ENCODE peak calls at places on chromosomes 1 and 21, in nine cellular contexts. P is mesendoderm; Q is NCI-H345; R is naive thymus-derived CD8-positive, alpha-beta T cell; T is AML-193; C is stimulated activated naive CD8-positive, alpha-beta T cell treated with anti-CD3 and anti-CD28 coated beads, Interleukin-15, Interleukin-2, amounts not matched to agents 100 U/mL and 50 U/mL, for 24 hours; W is astrocyte of the spinal cord; F is activated T-cell treated with anti-CD3 and anti-CD28 coated beads for 1 hour; X is stimulated activated CD4-positive, alpha-beta T cell treated with anti-CD3 and anti-CD28 coated beads, Interleukin-4, amount 100 ng/mL, for 48 hours. U is an unnamed sample.
A peak's percentile ranks its signal among the peaks of the same experiment; 100 is the strongest.

GRCh38 chr1:206895320-206895719 is 1.9 kb upstream of the IL24 start:
- DNase-seq in F (no peak), T (no peak), Q (peak; percentile 70), P (peak; percentile 60), C (no peak), R (no peak), W (no peak), X (no peak), U (no peak)

GRCh38 chr1:186187601-186188000 is 187.5 kb downstream of the TPR start:
- DNase-seq in W (peak; percentile 45), T (no peak), R (no peak), F (no peak), X (no peak), C (no peak), Q (no peak), P (no peak), U (no peak)

GRCh38 chr1:109295712-109296415 is 10.9 kb downstream of the MYBPHL start:
- DNase-seq in W (no peak), P (no peak), T (no peak), Q (no peak), C (no peak), X (no peak), F (no peak), R (no peak), U (no peak)

GRCh38 chr1:54487571-54488050 is 60.4 kb upstream of the ACOT11 start:
- DNase-seq in X (no peak), W (no peak), T (no peak), F (no peak), R (no peak), P (no peak), Q (no peak), C (no peak), U (no peak)

GRCh38 chr1:36349241-36349671 is 25.8 kb upstream of the EVA1B start:
- DNase-seq in X (no peak), T (no peak), C (no peak), F (no peak), P (no peak), Q (no peak), W (peak; percentile 65), R (no peak), U (peak; percentile 84)

GRCh38 chr1:16072616-16073484 is 601 bp downstream of the FAM131C start:
- DNase-seq in X (no peak), W (no peak), Q (no peak), F (no peak), R (no peak), T (no peak), C (no peak), P (no peak), U (no peak)

GRCh38 chr1:155181371-155182051 is 7.9 kb downstream of the TRIM46 start:
- DNase-seq in F (no peak), R (peak; percentile 35), W (no peak), T (no peak), P (no peak), C (no peak), Q (no peak), X (no peak), U (no peak)

GRCh38 chr1:110211503-110212164 is 1.5 kb downstream of the KCNC4 start:
- DNase-seq in W (no peak), F (peak; percentile 16), C (peak; percentile 57), Q (peak; percentile 35), P (peak; percentile 30), X (no peak), R (no peak), T (no peak), U (no peak)

GRCh38 chr1:108817016-108817415 is 39.9 kb downstream of the AKNAD1 start:
- DNase-seq in T (no peak), W (peak; percentile 96), R (no peak), F (no peak), C (no peak), P (no peak), Q (no peak), X (no peak), U (no peak)

GRCh38 chr1:164576311-164577271 is 17.6 kb downstream of the PBX1 start:
- DNase-seq in W (peak; percentile 83), Q (no peak), X (no peak), C (no peak), R (no peak), F (no peak), T (no peak), P (peak; percentile 71), U (no peak)

GRCh38 chr1:157429841-157430240 is 122.5 kb downstream of the FCRL5 start:
- DNase-seq in F (no peak), T (no peak), C (no peak), W (peak; percentile 52), R (no peak), X (no peak), Q (no peak), P (no peak), U (no peak)

GRCh38 chr21:42818328-42818749 is 61.0 kb downstream of the WDR4 start:
- DNase-seq in W (peak; percentile 50), T (peak; percentile 53), C (peak; percentile 73), Q (peak; percentile 57), F (peak; percentile 52), R (peak; percentile 84), P (peak; percentile 56), X (peak; percentile 50), U (peak; percentile 47)

GRCh38 chr1:162633327-162633762 is 1.1 kb downstream of the DDR2 start:
- DNase-seq in C (no peak), P (peak; percentile 21), X (no peak), Q (no peak), R (no peak), F (no peak), W (peak; percentile 42), T (no peak), U (peak; percentile 22)

GRCh38 chr1:214187152-214187900 is 93.6 kb upstream of the SMYD2 start:
- DNase-seq in R (no peak), F (no peak), W (no peak), P (peak; percentile 43), T (no peak), Q (no peak), C (no peak), X (no peak), U (no peak)

GRCh38 chr1:246632584-246633168 is 66.4 kb downstream of the CNST start:
- DNase-seq in W (peak; percentile 86), Q (no peak), C (no peak), R (no peak), T (no peak), P (no peak), X (no peak), F (no peak), U (no peak)

GRCh38 chr1:169245706-169246105 is 121.9 kb downstream of the NME7 start:
- DNase-seq in R (no peak), X (no peak), W (no peak), F (no peak), T (no peak), P (no peak), Q (no peak), C (no peak), U (no peak)

GRCh38 chr1:89890085-89890754 is 69.4 kb downstream of the LRRC8D start:
- DNase-seq in Q (no peak), W (peak; percentile 38), X (no peak), C (no peak), P (peak; percentile 93), T (no peak), R (no peak), F (no peak), U (no peak)

GRCh38 chr1:211684791-211685190 is 9.4 kb upstream of the NEK2 start:
- DNase-seq in F (no peak), T (no peak), X (no peak), Q (no peak), W (no peak), C (no peak), P (no peak), R (no peak), U (no peak)

GRCh38 chr1:163076446-163076845 is 7.3 kb downstream of the RGS4 start:
- DNase-seq in P (no peak), R (no peak), X (no peak), T (no peak), Q (no peak), F (no peak), C (no peak), W (no peak), U (no peak)

GRCh38 chr1:187755536-187755935 is 926.8 kb downstream of the PLA2G4A start:
- DNase-seq in C (no peak), X (no peak), T (no peak), R (no peak), P (no peak), W (no peak), Q (no peak), F (no peak), U (no peak)

GRCh38 chr1:49971088-49971487 is 52.7 kb downstream of the AGBL4 start:
- DNase-seq in W (no peak), X (no peak), T (no peak), F (no peak), C (no peak), R (no peak), P (no peak), Q (no peak), U (no peak)

GRCh38 chr1:172431224-172431623 is 10.7 kb downstream of the C1orf105 start:
- DNase-seq in R (no peak), P (no peak), X (no peak), C (no peak), Q (no peak), W (no peak), T (no peak), F (no peak), U (no peak)

GRCh38 chr21:14273736-14274538 is 58.0 kb downstream of the RBM11 start:
- DNase-seq in R (no peak), W (no peak), X (no peak), F (no peak), C (no peak), T (no peak), Q (peak; percentile 25), P (peak; percentile 32), U (no peak)

GRCh38 chr1:222552882-222553281 is 5.0 kb upstream of the HHIPL2 start:
- DNase-seq in C (no peak), T (no peak), W (no peak), X (no peak), P (no peak), F (no peak), R (no peak), Q (no peak), U (no peak)

GRCh38 chr1:245475961-245476522 is 321.3 kb downstream of the KIF26B start:
- DNase-seq in Q (no peak), W (no peak), F (no peak), R (no peak), T (no peak), P (no peak), X (no peak), C (no peak), U (no peak)

GRCh38 chr1:182259963-182260362 is 131.6 kb downstream of the GLUL start:
- DNase-seq in P (no peak), R (no peak), T (no peak), C (no peak), W (no peak), X (no peak), Q (no peak), F (no peak), U (no peak)

GRCh38 chr1:89822109-89822962 is 1.5 kb downstream of the LRRC8D start:
- DNase-seq in X (no peak), Q (no peak), W (no peak), C (no peak), R (no peak), F (no peak), T (peak; percentile 24), P (no peak), U (no peak)